ENCODE peak calls at places on chromosomes 16 and 17, in eight cellular contexts. F is GM20000; H is hippocampal formation; S is activated CD4-positive, alpha-beta T cell treated with anti-CD3 and anti-CD28 coated beads, Interleukin-2, amount 10 ng/mL, durations not matched to agents 7 days and 5 days; X is stimulated activated CD8-positive, alpha-beta memory T cell treated with anti-CD3 and anti-CD28 coated beads, Interleukin-2, amount 100 ng/mL, for 48 hours; V is AG20443; W is HEK293T; R is activated naive CD4-positive, alpha-beta T cell. D is an unnamed sample.

GRCh38 chr16:9099131-9099625 is 7.7 kb downstream of the HAPSTR1 start:
- DNase-seq in F (peak; percentile 27), H (no peak), S (no peak), X (no peak), V (no peak), W (no peak), R (no peak), D (no peak)

GRCh38 chr17:34436607-34437006 is 73.6 kb upstream of the CCL1 start:
- DNase-seq in F (no peak), H (no peak), S (no peak), X (no peak), V (no peak), W (no peak), R (no peak), D (no peak)

GRCh38 chr17:48915459-48916282 is 7.5 kb downstream of the UBE2Z start:
- DNase-seq in F (peak; percentile 70), H (no peak), S (peak; percentile 40), X (peak; percentile 9), V (peak; percentile 81), W (no peak), R (no peak), D (no peak)

GRCh38 chr16:84940670-84941551 is 70.4 kb downstream of the ZDHHC7 start:
- DNase-seq in F (no peak), H (no peak), S (no peak), X (no peak), V (peak; percentile 89), W (no peak), R (no peak), D (no peak)

GRCh38 chr17:39194985-39195524 is 2.4 kb downstream of the CACNB1 start:
- DNase-seq in F (no peak), H (peak; percentile 38), S (no peak), X (no peak), V (no peak), W (no peak), R (no peak), D (no peak)

GRCh38 chr16:75272097-75272548 is 20.7 kb upstream of the BCAR1 start:
- DNase-seq in F (no peak), H (no peak), S (no peak), X (no peak), V (no peak), W (no peak), R (no peak), D (no peak)

GRCh38 chr16:83530293-83530692 is 277.5 kb upstream of the HSBP1 start:
- DNase-seq in F (no peak), H (no peak), S (no peak), X (no peak), V (peak; percentile 76), W (no peak), R (no peak), D (no peak)

GRCh38 chr17:55577687-55578086 is 66.4 kb upstream of the SMIM36 start:
- DNase-seq in F (no peak), H (no peak), S (peak; percentile 9), X (no peak), V (peak; percentile 12), W (no peak), R (no peak), D (peak; percentile 74)

GRCh38 chr17:16527298-16527697 is 35.3 kb upstream of the LRRC75A start:
- DNase-seq in F (no peak), H (no peak), S (no peak), X (no peak), V (no peak), W (no peak), R (no peak), D (no peak)